ENCODE peak calls at places on chromosomes 16 and 17, in four cellular contexts. One of them, this sample, is unnamed.

GRCh38 chr16:88358033-88358481 is 24.7 kb upstream of the ZNF469 start:
- DNase-seq in heart left ventricle: no peak
- DNase-seq in CD8-positive, alpha-beta T cell: no peak
- DNase-seq in Panc1: no peak
- DNase-seq in this sample: no peak

GRCh38 chr17:40457369-40457768 is 14.1 kb downstream of the IGFBP4 start:
- DNase-seq in heart left ventricle: no peak
- DNase-seq in CD8-positive, alpha-beta T cell: no peak
- DNase-seq in Panc1: no peak
- DNase-seq in this sample: no peak

GRCh38 chr17:57902800-57903759 is 52.1 kb downstream of the CUEDC1 start:
- DNase-seq in Panc1: no peak
- DNase-seq in CD8-positive, alpha-beta T cell: no peak
- DNase-seq in heart left ventricle: peak
- DNase-seq in this sample: peak

GRCh38 chr17:79695293-79696158 is 35.2 kb upstream of the ENPP7 start:
- DNase-seq in heart left ventricle: peak
- DNase-seq in Panc1: no peak
- DNase-seq in CD8-positive, alpha-beta T cell: no peak
- DNase-seq in this sample: no peak

GRCh38 chr16:88533381-88533831 is 36.8 kb upstream of the ZC3H18 start:
- DNase-seq in heart left ventricle: no peak
- DNase-seq in Panc1: no peak
- DNase-seq in CD8-positive, alpha-beta T cell: no peak
- DNase-seq in this sample: no peak

GRCh38 chr16:67101683-67102082 is 8.1 kb upstream of the PHAF1 start:
- DNase-seq in Panc1: no peak
- DNase-seq in CD8-positive, alpha-beta T cell: no peak
- DNase-seq in heart left ventricle: no peak
- DNase-seq in this sample: no peak

GRCh38 chr16:74280448-74280847 is 16.2 kb upstream of the PSMD7 start:
- DNase-seq in CD8-positive, alpha-beta T cell: no peak
- DNase-seq in Panc1: no peak
- DNase-seq in heart left ventricle: no peak
- DNase-seq in this sample: no peak

GRCh38 chr16:67641779-67642708 is 2.9 kb upstream of the CARMIL2 start:
- DNase-seq in Panc1: no peak
- DNase-seq in CD8-positive, alpha-beta T cell: no peak
- DNase-seq in heart left ventricle: peak
- DNase-seq in this sample: peak

GRCh38 chr16:23505180-23505665 is 5.1 kb downstream of the GGA2 start:
- DNase-seq in Panc1: no peak
- DNase-seq in CD8-positive, alpha-beta T cell: no peak
- DNase-seq in heart left ventricle: no peak
- DNase-seq in this sample: no peak

GRCh38 chr17:80780381-80781187 is 211.1 kb upstream of the CHMP6 start:
- DNase-seq in Panc1: no peak
- DNase-seq in CD8-positive, alpha-beta T cell: peak
- DNase-seq in heart left ventricle: no peak
- DNase-seq in this sample: no peak

GRCh38 chr16:85903576-85903975 is 4.6 kb downstream of the IRF8 start:
- DNase-seq in Panc1: no peak
- DNase-seq in heart left ventricle: no peak
- DNase-seq in CD8-positive, alpha-beta T cell: no peak
- DNase-seq in this sample: no peak

GRCh38 chr16:85767569-85767968 is 16.7 kb upstream of the C16orf74 start:
- DNase-seq in heart left ventricle: no peak
- DNase-seq in Panc1: peak
- DNase-seq in CD8-positive, alpha-beta T cell: no peak
- DNase-seq in this sample: no peak

GRCh38 chr17:40316571-40317344 is 7.8 kb downstream of the RARA start:
- DNase-seq in Panc1: no peak
- DNase-seq in CD8-positive, alpha-beta T cell: no peak
- DNase-seq in heart left ventricle: peak
- DNase-seq in this sample: peak

GRCh38 chr17:77320501-77321256 is 179.9 kb downstream of the SEC14L1 start:
- DNase-seq in Panc1: no peak
- DNase-seq in CD8-positive, alpha-beta T cell: no peak
- DNase-seq in heart left ventricle: no peak
- DNase-seq in this sample: peak

GRCh38 chr16:16101585-16101984 is 121.7 kb downstream of the ABCC6 start:
- DNase-seq in CD8-positive, alpha-beta T cell: no peak
- DNase-seq in Panc1: no peak
- DNase-seq in heart left ventricle: no peak
- DNase-seq in this sample: no peak

GRCh38 chr17:74598346-74599022 is 6.4 kb upstream of the CD300LD start:
- DNase-seq in heart left ventricle: no peak
- DNase-seq in CD8-positive, alpha-beta T cell: no peak
- DNase-seq in Panc1: no peak
- DNase-seq in this sample: no peak

GRCh38 chr17:15379659-15380058 is 38.3 kb upstream of the TEKT3 start:
- DNase-seq in CD8-positive, alpha-beta T cell: no peak
- DNase-seq in Panc1: no peak
- DNase-seq in heart left ventricle: no peak
- DNase-seq in this sample: no peak

GRCh38 chr17:75783069-75783783 is 1.4 kb upstream of the UNK start:
- DNase-seq in heart left ventricle: no peak
- DNase-seq in CD8-positive, alpha-beta T cell: no peak
- DNase-seq in Panc1: no peak
- DNase-seq in this sample: peak

GRCh38 chr16:74521691-74522090 is 85.2 kb downstream of the GLG1 start:
- DNase-seq in CD8-positive, alpha-beta T cell: no peak
- DNase-seq in Panc1: no peak
- DNase-seq in heart left ventricle: peak
- DNase-seq in this sample: no peak

GRCh38 chr17:29592850-29593545 is at the start of gene ANKRD13B:
- DNase-seq in CD8-positive, alpha-beta T cell: no peak
- DNase-seq in Panc1: no peak
- DNase-seq in heart left ventricle: no peak
- DNase-seq in this sample: no peak

GRCh38 chr16:65075877-65076276 is 46.0 kb downstream of the CDH11 start:
- DNase-seq in CD8-positive, alpha-beta T cell: no peak
- DNase-seq in Panc1: no peak
- DNase-seq in heart left ventricle: no peak
- DNase-seq in this sample: no peak

GRCh38 chr16:54927125-54928015 is 3.3 kb upstream of the IRX5 start:
- DNase-seq in CD8-positive, alpha-beta T cell: no peak
- DNase-seq in heart left ventricle: no peak
- DNase-seq in Panc1: no peak
- DNase-seq in this sample: no peak

GRCh38 chr17:30597776-30598288 is 120.6 kb downstream of the GOSR1 start:
- DNase-seq in heart left ventricle: no peak
- DNase-seq in Panc1: no peak
- DNase-seq in CD8-positive, alpha-beta T cell: no peak
- DNase-seq in this sample: no peak

GRCh38 chr17:19664136-19664820 is 15.7 kb downstream of the ALDH3A2 start:
- DNase-seq in heart left ventricle: peak
- DNase-seq in Panc1: no peak
- DNase-seq in CD8-positive, alpha-beta T cell: no peak
- DNase-seq in this sample: no peak

GRCh38 chr16:12201216-12201615 is 224.7 kb downstream of the SNX29 start:
- DNase-seq in heart left ventricle: no peak
- DNase-seq in Panc1: no peak
- DNase-seq in CD8-positive, alpha-beta T cell: no peak
- DNase-seq in this sample: no peak

DNA sequence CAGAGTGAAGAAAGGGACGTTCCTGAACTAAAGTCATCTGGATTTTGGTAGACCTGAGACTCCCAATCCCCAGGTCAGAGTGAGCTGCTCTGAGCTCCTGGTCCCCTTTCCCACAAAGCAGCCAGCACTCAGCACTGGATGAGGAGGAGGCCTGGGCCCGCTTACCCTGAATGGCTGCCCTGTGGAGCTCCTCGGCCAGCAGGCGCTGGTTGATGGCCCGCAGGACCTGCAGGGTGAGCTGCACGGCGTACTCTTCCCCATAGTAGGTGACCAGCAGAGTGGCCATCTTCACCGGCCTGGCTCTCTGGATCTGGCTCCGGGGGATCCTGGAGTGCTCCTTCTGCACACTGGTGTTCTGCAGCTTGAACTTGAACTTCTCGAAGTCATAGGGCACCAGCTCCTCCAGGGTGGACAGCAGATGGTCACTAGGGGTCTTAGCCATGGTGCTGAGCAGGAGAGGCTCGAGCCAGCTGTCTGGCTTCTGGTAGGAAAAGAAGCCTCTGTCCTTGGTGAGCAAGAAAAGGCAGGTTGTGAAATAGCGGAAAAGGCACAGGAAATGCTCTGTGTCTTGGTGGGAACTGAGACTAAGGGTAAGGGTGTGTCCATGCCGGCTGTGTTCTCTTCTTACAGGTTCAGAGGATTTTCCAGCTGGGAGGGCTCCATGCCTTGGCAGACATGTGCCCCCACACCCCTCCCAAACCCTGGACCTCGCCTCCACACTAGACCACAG is at the start of gene MEFV:
- DNase-seq in CD8-positive, alpha-beta T cell: no peak
- DNase-seq in Panc1: no peak
- DNase-seq in heart left ventricle: no peak
- DNase-seq in this sample: no peak
- H3K4me3 ChIP-seq in CD8-positive, alpha-beta T cell: no peak
- H3K4me3 ChIP-seq in Panc1: no peak
- H3K4me3 ChIP-seq in heart left ventricle: peak
- H3K4me3 ChIP-seq in this sample: no peak

GRCh38 chr17:82407255-82407654 is 10.9 kb upstream of the HEXD start:
- DNase-seq in Panc1: no peak
- DNase-seq in heart left ventricle: peak
- DNase-seq in CD8-positive, alpha-beta T cell: no peak
- DNase-seq in this sample: no peak
- H3K27ac ChIP-seq in Panc1: no peak
- H3K27ac ChIP-seq in heart left ventricle: no peak
- H3K27ac ChIP-seq in CD8-positive, alpha-beta T cell: no peak
- H3K27ac ChIP-seq in this sample: no peak

GRCh38 chr16:10836174-10836853 is 17.7 kb upstream of the TVP23A start:
- DNase-seq in CD8-positive, alpha-beta T cell: no peak
- DNase-seq in Panc1: no peak
- DNase-seq in heart left ventricle: no peak
- DNase-seq in this sample: no peak
- H3K4me3 ChIP-seq in CD8-positive, alpha-beta T cell: no peak
- H3K4me3 ChIP-seq in Panc1: no peak
- H3K4me3 ChIP-seq in heart left ventricle: no peak
- H3K4me3 ChIP-seq in this sample: no peak

GRCh38 chr16:2436110-2436509 is 6.9 kb downstream of the CCNF start:
- DNase-seq in Panc1: no peak
- DNase-seq in CD8-positive, alpha-beta T cell: no peak
- DNase-seq in heart left ventricle: no peak
- DNase-seq in this sample: no peak
- H3K27ac ChIP-seq in Panc1: no peak
- H3K27ac ChIP-seq in CD8-positive, alpha-beta T cell: no peak
- H3K27ac ChIP-seq in heart left ventricle: no peak
- H3K27ac ChIP-seq in this sample: no peak